ENCODE peak calls at places on chromosome 20, in four cellular contexts. Q is activated naive CD4-positive, alpha-beta T cell; N is activated T-helper 1 cell treated with anti-CD3 and anti-CD28 coated beads, Interleukin-12 subunit alpha, Interleukin-12 subunit beta, Interleukin-2, Interleukin-4 antibody, amounts not matched to agents 30 ng/mL and 10 ng/mL and 1 ng/mL, durations not matched to agents 14 hours and 24 hours and 36 hours; V is anterior cingulate cortex. K is an unnamed sample.

GRCh38 chr20:36153754-36154695 is 515 bp upstream of the EPB41L1 start:
- DNase-seq in Q (no peak), N (no peak), V (peak), K (peak)

GRCh38 chr20:58213716-58214115 is 14.7 kb downstream of the ANKRD60 start:
- DNase-seq in Q (no peak), N (no peak), V (no peak), K (no peak)

GRCh38 chr20:45104786-45105185 is 3.9 kb upstream of the KCNS1 start:
- DNase-seq in Q (no peak), N (no peak), V (peak), K (no peak)

GRCh38 chr20:8951136-8951535 is 117.8 kb upstream of the PLCB4 start:
- DNase-seq in Q (no peak), N (no peak), V (no peak), K (no peak)

GRCh38 chr20:50848341-50848808 is 53.5 kb downstream of the BCAS4 start:
- DNase-seq in Q (no peak), N (no peak), V (no peak), K (no peak)

GRCh38 chr20:1895674-1896496 is 678 bp downstream of the SIRPA start:
- DNase-seq in Q (no peak), N (no peak), V (no peak), K (no peak)

GRCh38 chr20:49811825-49812462 is 684 bp upstream of the SLC9A8 start:
- DNase-seq in Q (no peak), N (no peak), V (no peak), K (no peak)

GRCh38 chr20:51350941-51351631 is 191.4 kb downstream of the NFATC2 start:
- DNase-seq in Q (no peak), N (no peak), V (no peak), K (no peak)

GRCh38 chr20:46083531-46084061 is 6.2 kb downstream of the NCOA5 start:
- DNase-seq in Q (no peak), N (no peak), V (no peak), K (no peak)

GRCh38 chr20:49349678-49350077 is 71.8 kb upstream of the ZNFX1 start:
- DNase-seq in Q (no peak), N (no peak), V (peak), K (no peak)

K was measured in NCI-H460.